ENCODE peak calls at places on chromosomes 7 and 10, in five cellular contexts. One of them, this sample, is unnamed.

GRCh38 chr10:110757563-110757962 is 113.4 kb downstream of the RBM20 start:
- DNase-seq in coronary artery: no peak
- DNase-seq in activated CD8-positive, alpha-beta memory T cell treated with anti-CD3 and anti-CD28 coated beads for 4 hours: no peak
- DNase-seq in GM12878: no peak
- DNase-seq in Kasumi-1: no peak
- DNase-seq in this sample: no peak

GRCh38 chr7:16638282-16639265 is 7.0 kb downstream of the ANKMY2 start:
- DNase-seq in coronary artery: no peak
- DNase-seq in activated CD8-positive, alpha-beta memory T cell treated with anti-CD3 and anti-CD28 coated beads for 4 hours: no peak
- DNase-seq in GM12878: no peak
- DNase-seq in Kasumi-1: no peak
- DNase-seq in this sample: no peak

GRCh38 chr7:145263886-145264285 is 428.0 kb upstream of the TPK1 start:
- DNase-seq in coronary artery: no peak
- DNase-seq in activated CD8-positive, alpha-beta memory T cell treated with anti-CD3 and anti-CD28 coated beads for 4 hours: no peak
- DNase-seq in GM12878: no peak
- DNase-seq in Kasumi-1: no peak
- DNase-seq in this sample: no peak

GRCh38 chr7:141840708-141841107 is 577 bp downstream of the PRSS37 start:
- DNase-seq in coronary artery: no peak
- DNase-seq in activated CD8-positive, alpha-beta memory T cell treated with anti-CD3 and anti-CD28 coated beads for 4 hours: no peak
- DNase-seq in GM12878: no peak
- DNase-seq in Kasumi-1: no peak
- DNase-seq in this sample: no peak

GRCh38 chr10:84429926-84430520 is 101.6 kb downstream of the CCSER2 start:
- DNase-seq in coronary artery: no peak
- DNase-seq in activated CD8-positive, alpha-beta memory T cell treated with anti-CD3 and anti-CD28 coated beads for 4 hours: peak
- DNase-seq in GM12878: peak
- DNase-seq in Kasumi-1: peak
- DNase-seq in this sample: peak

GRCh38 chr10:119688033-119688508 is 36.9 kb downstream of the BAG3 start:
- DNase-seq in coronary artery: no peak
- DNase-seq in activated CD8-positive, alpha-beta memory T cell treated with anti-CD3 and anti-CD28 coated beads for 4 hours: no peak
- DNase-seq in GM12878: no peak
- DNase-seq in Kasumi-1: peak
- DNase-seq in this sample: peak

GRCh38 chr7:32893722-32894121 is 2.2 kb upstream of the KBTBD2 start:
- DNase-seq in coronary artery: no peak
- DNase-seq in activated CD8-positive, alpha-beta memory T cell treated with anti-CD3 and anti-CD28 coated beads for 4 hours: no peak
- DNase-seq in GM12878: no peak
- DNase-seq in Kasumi-1: no peak
- DNase-seq in this sample: no peak

GRCh38 chr7:111343017-111343416 is 219.3 kb downstream of the IMMP2L start:
- DNase-seq in coronary artery: no peak
- DNase-seq in activated CD8-positive, alpha-beta memory T cell treated with anti-CD3 and anti-CD28 coated beads for 4 hours: no peak
- DNase-seq in GM12878: no peak
- DNase-seq in Kasumi-1: no peak
- DNase-seq in this sample: no peak

GRCh38 chr10:6195376-6195775 is 7.4 kb upstream of the PFKFB3 start:
- DNase-seq in coronary artery: no peak
- DNase-seq in activated CD8-positive, alpha-beta memory T cell treated with anti-CD3 and anti-CD28 coated beads for 4 hours: no peak
- DNase-seq in GM12878: no peak
- DNase-seq in Kasumi-1: no peak
- DNase-seq in this sample: no peak

GRCh38 chr10:71132321-71132810 is 80.0 kb upstream of the UNC5B start:
- DNase-seq in coronary artery: no peak
- DNase-seq in activated CD8-positive, alpha-beta memory T cell treated with anti-CD3 and anti-CD28 coated beads for 4 hours: no peak
- DNase-seq in GM12878: no peak
- DNase-seq in Kasumi-1: no peak
- DNase-seq in this sample: no peak

GRCh38 chr7:140564643-140565042 is 76.0 kb downstream of the DENND2A start:
- DNase-seq in coronary artery: no peak
- DNase-seq in activated CD8-positive, alpha-beta memory T cell treated with anti-CD3 and anti-CD28 coated beads for 4 hours: no peak
- DNase-seq in GM12878: no peak
- DNase-seq in Kasumi-1: no peak
- DNase-seq in this sample: no peak

GRCh38 chr7:16098585-16099179 is 322.7 kb downstream of the CRPPA start:
- DNase-seq in coronary artery: no peak
- DNase-seq in activated CD8-positive, alpha-beta memory T cell treated with anti-CD3 and anti-CD28 coated beads for 4 hours: no peak
- DNase-seq in GM12878: no peak
- DNase-seq in Kasumi-1: no peak
- DNase-seq in this sample: peak

GRCh38 chr7:127418459-127418858 is 26.0 kb upstream of the ZNF800 start:
- DNase-seq in coronary artery: no peak
- DNase-seq in activated CD8-positive, alpha-beta memory T cell treated with anti-CD3 and anti-CD28 coated beads for 4 hours: no peak
- DNase-seq in GM12878: no peak
- DNase-seq in Kasumi-1: no peak
- DNase-seq in this sample: no peak